ENCODE peak calls at places on chromosomes 13 and 19, in nine cellular contexts. W is HepG2, M is GM12878, O is upper lobe of left lung, J is suprapubic skin, Y is H1, V is transverse colon, H is K562, D is SK-N-SH. F is an unnamed sample.
A peak's percentile ranks its signal among the peaks of the same experiment; 100 is the strongest.

GRCh38 chr19:46748325-46749109 is 2.3 kb upstream of the STRN4 start:
- DNase-seq in O (no peak), M (no peak), W (peak; percentile 54), V (peak; percentile 72), J (no peak), H (peak; percentile 59), D (peak; percentile 75), Y (peak; percentile 94), F (no peak)

GRCh38 chr13:61768175-61768574 is 352.5 kb upstream of the PCDH20 start:
- DNase-seq in M (no peak), V (no peak), W (no peak), D (no peak), O (no peak), Y (no peak), J (no peak), H (no peak), F (no peak)

GRCh38 chr19:53389591-53390377 is 5.2 kb upstream of the ZNF765 start:
- DNase-seq in H (peak; percentile 50), J (no peak), V (no peak), D (peak; percentile 11), Y (peak; percentile 87), M (no peak), O (peak; percentile 68), W (no peak), F (no peak)

GRCh38 chr19:13060964-13061927 is 41.4 kb downstream of the LYL1 start:
- DNase-seq in Y (peak; percentile 97), J (peak; percentile 91), O (peak; percentile 95), H (peak; percentile 88), D (peak; percentile 92), V (peak; percentile 91), M (peak; percentile 11), W (peak; percentile 70), F (peak; percentile 92)

GRCh38 chr13:24644051-24644450 is 36.2 kb upstream of the ATP12A start:
- DNase-seq in D (no peak), H (no peak), J (no peak), Y (no peak), V (no peak), W (no peak), O (no peak), M (no peak), F (no peak)

GRCh38 chr19:51821921-51822716 is 27.2 kb downstream of the FPR3 start:
- DNase-seq in W (no peak), O (no peak), H (no peak), Y (no peak), D (no peak), M (no peak), V (no peak), J (no peak), F (no peak)

GRCh38 chr19:58093071-58093470 is 5.0 kb downstream of the ZSCAN18 start:
- DNase-seq in J (no peak), Y (no peak), W (no peak), O (no peak), D (no peak), M (no peak), H (no peak), V (no peak), F (no peak)

GRCh38 chr19:1082165-1082927 is 12.8 kb downstream of the POLR2E start:
- DNase-seq in H (peak; percentile 95), D (peak; percentile 92), O (peak; percentile 93), V (peak; percentile 96), M (no peak), J (peak; percentile 89), Y (peak; percentile 99), W (no peak), F (no peak)

GRCh38 chr13:99377641-99378040 is 70.4 kb upstream of the GPR183 start:
- DNase-seq in Y (peak; percentile 33), J (no peak), M (no peak), H (no peak), O (no peak), D (no peak), V (no peak), W (no peak), F (peak; percentile 37)

GRCh38 chr13:97174638-97175037 is 47.5 kb upstream of the MBNL2 start:
- DNase-seq in J (no peak), Y (no peak), H (no peak), V (no peak), M (no peak), W (no peak), O (no peak), D (no peak), F (no peak)

GRCh38 chr19:18119243-18120105 is 21.9 kb downstream of the MAST3 start:
- DNase-seq in O (no peak), J (no peak), W (no peak), H (no peak), Y (no peak), V (peak; percentile 42), D (no peak), M (no peak), F (no peak)

GRCh38 chr13:47661076-47661475 is 340.0 kb downstream of the SUCLA2 start:
- DNase-seq in J (no peak), Y (no peak), M (no peak), D (no peak), V (no peak), H (no peak), W (no peak), O (no peak), F (no peak)

GRCh38 chr13:74129500-74130144 is 4.6 kb downstream of the KLF12 start:
- DNase-seq in D (no peak), O (no peak), J (no peak), H (peak; percentile 6), M (no peak), V (peak; percentile 65), W (no peak), Y (no peak), F (no peak)

GRCh38 chr13:47426126-47426849 is 529.4 kb upstream of the HTR2A start:
- DNase-seq in W (no peak), Y (no peak), V (peak; percentile 7), J (peak; percentile 61), D (no peak), O (no peak), M (no peak), H (no peak), F (peak; percentile 70)

GRCh38 chr13:21354721-21355120 is 104.4 kb downstream of the ZDHHC20 start:
- DNase-seq in H (no peak), D (no peak), Y (no peak), J (no peak), W (no peak), V (no peak), O (no peak), M (no peak), F (no peak)

GRCh38 chr19:49180659-49181058 is 23.1 kb downstream of the TRPM4 start:
- DNase-seq in W (no peak), V (no peak), J (no peak), H (no peak), Y (no peak), D (no peak), O (no peak), M (no peak), F (no peak)

GRCh38 chr19:49188626-49189200 is 31.1 kb downstream of the TRPM4 start:
- DNase-seq in H (peak; percentile 4), Y (peak; percentile 62), M (no peak), O (peak; percentile 73), W (no peak), J (no peak), D (no peak), V (no peak), F (no peak)

GRCh38 chr19:49186108-49186507 is 28.5 kb downstream of the TRPM4 start:
- DNase-seq in V (no peak), W (peak; percentile 56), H (no peak), D (no peak), M (no peak), Y (no peak), J (no peak), O (no peak), F (no peak)

GRCh38 chr19:49182848-49183375 is 25.3 kb downstream of the TRPM4 start:
- DNase-seq in D (no peak), O (peak; percentile 78), W (no peak), Y (no peak), H (peak; percentile 12), M (no peak), J (no peak), V (no peak), F (no peak)
- TF ChIP-seq EP300 in D (no peak), O (no peak), W (no peak), Y (no peak), H (no peak), M (no peak), J (no peak), V (no peak), F (no peak)

GRCh38 chr19:16883518-16883917 is 5.3 kb upstream of the F2RL3 start:
- DNase-seq in H (no peak), O (no peak), W (no peak), D (no peak), V (no peak), J (no peak), Y (no peak), M (no peak), F (no peak)

GRCh38 chr19:16887353-16888265 is 1.2 kb upstream of the F2RL3 start:
- DNase-seq in V (no peak), O (no peak), H (peak; percentile 61), M (no peak), D (no peak), Y (no peak), W (no peak), J (no peak), F (no peak)

GRCh38 chr19:16888629-16889371 is at the start of gene F2RL3:
- DNase-seq in J (no peak), O (peak; percentile 85), D (peak; percentile 71), H (peak; percentile 68), M (no peak), Y (no peak), V (peak; percentile 70), W (no peak), F (peak; percentile 81)

GRCh38 chr19:16885166-16885565 is 3.6 kb upstream of the F2RL3 start:
- DNase-seq in Y (no peak), D (no peak), J (no peak), M (no peak), V (no peak), H (no peak), O (no peak), W (no peak), F (no peak)

GRCh38 chr19:16886305-16886880 is 2.4 kb upstream of the F2RL3 start:
- DNase-seq in H (no peak), V (peak; percentile 39), Y (no peak), J (peak; percentile 82), M (no peak), D (no peak), O (peak; percentile 76), W (peak; percentile 52), F (peak; percentile 81)
- TF ChIP-seq POLR2AphosphoS5 in H (no peak), V (peak; percentile 25), Y (no peak), J (peak; percentile 86), M (no peak), D (no peak), O (peak; percentile 99), W (no peak), F (peak; percentile 14)

GRCh38 chr19:29678484-29679106 is 13.3 kb downstream of the PLEKHF1 start:
- DNase-seq in Y (no peak), O (peak; percentile 90), D (peak; percentile 58), M (no peak), V (peak; percentile 28), H (no peak), J (peak; percentile 75), W (peak; percentile 22), F (peak; percentile 93)
- TF ChIP-seq EP300 in Y (no peak), O (no peak), D (no peak), M (no peak), V (no peak), H (no peak), J (no peak), W (no peak), F (no peak)

DNA sequence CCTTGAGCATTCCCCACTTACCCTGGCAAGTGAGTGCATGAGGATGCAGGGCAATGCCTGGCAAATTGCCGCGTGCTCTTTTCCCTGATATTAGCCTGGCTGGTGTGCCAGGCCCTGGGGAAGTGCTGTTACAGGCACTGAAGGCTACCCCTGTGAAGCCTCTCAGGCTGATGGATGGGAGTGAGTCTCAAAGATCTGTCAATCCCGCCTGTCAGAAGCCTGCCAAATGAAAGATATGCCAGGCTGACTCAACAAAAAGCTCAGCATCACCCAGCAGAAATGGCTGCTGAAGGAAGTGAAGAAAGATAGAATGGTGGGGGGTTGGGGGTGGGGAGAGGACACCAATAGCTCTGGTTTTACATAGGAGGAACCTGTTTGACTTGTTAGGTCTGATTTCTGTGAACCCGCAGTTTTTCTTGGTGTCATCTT is 112.1 kb downstream of the LACC1 start:
- DNase-seq in W (no peak), O (no peak), H (no peak), J (no peak), M (no peak), Y (no peak), V (no peak), D (no peak), F (no peak)
- TF ChIP-seq POLR2AphosphoS5 in W (no peak), O (no peak), H (no peak), J (no peak), M (no peak), Y (no peak), V (no peak), D (no peak), F (no peak)